ENCODE peak calls at places on chromosome 19, in ten cellular contexts. R is H1, N is foreskin fibroblast, Z is lower leg skin, C is heart left ventricle, L is choroid plexus epithelial cell, H is cardiac muscle cell, T is hepatocyte, W is NB4, V is Calu3. D is an unnamed sample.

GRCh38 chr19:36169084-36169760 is 17.0 kb upstream of the COX7A1 start:
- DNase-seq in N (no peak), V (no peak), R (no peak), W (no peak), C (peak), T (peak), L (no peak), Z (no peak), H (peak), D (peak)

GRCh38 chr19:2552859-2553258 is 76.9 kb downstream of the GADD45B start:
- DNase-seq in Z (no peak), T (no peak), R (no peak), C (no peak), N (no peak), L (peak), V (no peak), W (peak), H (no peak), D (no peak)

GRCh38 chr19:31391518-31391917 is 42.3 kb upstream of the TSHZ3 start:
- DNase-seq in L (no peak), R (no peak), C (no peak), H (no peak), N (no peak), T (no peak), Z (no peak), W (no peak), V (no peak), D (no peak)

GRCh38 chr19:1070931-1071791 is 4.2 kb downstream of the ARHGAP45 start:
- DNase-seq in Z (no peak), V (no peak), C (peak), L (no peak), R (no peak), N (no peak), H (no peak), T (no peak), W (no peak), D (no peak)

GRCh38 chr19:6639439-6639838 is 30.5 kb downstream of the TNFSF14 start:
- DNase-seq in N (no peak), H (no peak), W (no peak), Z (no peak), R (no peak), V (no peak), T (no peak), C (no peak), L (no peak), D (no peak)

GRCh38 chr19:5843295-5843927 is 3.9 kb upstream of the FUT6 start:
- DNase-seq in C (no peak), L (no peak), T (no peak), V (no peak), N (no peak), Z (no peak), H (no peak), R (no peak), W (no peak), D (no peak)

GRCh38 chr19:44603201-44603945 is 10.0 kb upstream of the IGSF23 start:
- DNase-seq in Z (no peak), V (no peak), H (peak), T (no peak), N (peak), W (no peak), R (no peak), L (peak), C (no peak), D (no peak)

GRCh38 chr19:927044-927706 is 1.3 kb downstream of the ARID3A start:
- DNase-seq in C (peak), H (peak), V (no peak), W (peak), L (peak), T (peak), R (no peak), N (peak), Z (peak), D (no peak)

GRCh38 chr19:1690570-1691307 is 38.3 kb upstream of the TCF3 start:
- DNase-seq in R (peak), T (peak), V (peak), N (peak), C (no peak), L (peak), W (peak), H (peak), Z (no peak), D (no peak)

GRCh38 chr19:6501740-6502648 is at the start of gene TUBB4A:
- DNase-seq in T (peak), R (no peak), H (no peak), C (peak), Z (no peak), L (no peak), N (no peak), W (peak), V (peak), D (peak)

GRCh38 chr19:17977488-17977887 is 10.6 kb downstream of the KCNN1 start:
- DNase-seq in V (no peak), R (no peak), H (no peak), N (no peak), T (no peak), W (no peak), C (no peak), Z (no peak), L (no peak), D (no peak)
- TF ChIP-seq CTCF in V (no peak), R (no peak), H (no peak), N (no peak), T (no peak), W (no peak), C (no peak), Z (no peak), L (no peak), D (no peak)

GRCh38 chr19:55704494-55705245 is 29.6 kb downstream of the EPN1 start:
- DNase-seq in N (no peak), Z (no peak), C (no peak), V (no peak), W (peak), T (no peak), H (no peak), L (no peak), R (no peak), D (no peak)
- TF ChIP-seq CTCF in N (no peak), Z (no peak), C (no peak), V (no peak), W (peak), T (no peak), H (no peak), L (peak), R (peak), D (no peak)

GRCh38 chr19:51327066-51327985 is 14.6 kb downstream of the VSIG10L start:
- DNase-seq in W (peak), T (peak), V (peak), H (peak), C (peak), L (peak), R (peak), Z (no peak), N (peak), D (peak)
- TF ChIP-seq CTCF in W (no peak), T (no peak), V (peak), H (peak), C (no peak), L (peak), R (peak), Z (no peak), N (no peak), D (no peak)

DNA sequence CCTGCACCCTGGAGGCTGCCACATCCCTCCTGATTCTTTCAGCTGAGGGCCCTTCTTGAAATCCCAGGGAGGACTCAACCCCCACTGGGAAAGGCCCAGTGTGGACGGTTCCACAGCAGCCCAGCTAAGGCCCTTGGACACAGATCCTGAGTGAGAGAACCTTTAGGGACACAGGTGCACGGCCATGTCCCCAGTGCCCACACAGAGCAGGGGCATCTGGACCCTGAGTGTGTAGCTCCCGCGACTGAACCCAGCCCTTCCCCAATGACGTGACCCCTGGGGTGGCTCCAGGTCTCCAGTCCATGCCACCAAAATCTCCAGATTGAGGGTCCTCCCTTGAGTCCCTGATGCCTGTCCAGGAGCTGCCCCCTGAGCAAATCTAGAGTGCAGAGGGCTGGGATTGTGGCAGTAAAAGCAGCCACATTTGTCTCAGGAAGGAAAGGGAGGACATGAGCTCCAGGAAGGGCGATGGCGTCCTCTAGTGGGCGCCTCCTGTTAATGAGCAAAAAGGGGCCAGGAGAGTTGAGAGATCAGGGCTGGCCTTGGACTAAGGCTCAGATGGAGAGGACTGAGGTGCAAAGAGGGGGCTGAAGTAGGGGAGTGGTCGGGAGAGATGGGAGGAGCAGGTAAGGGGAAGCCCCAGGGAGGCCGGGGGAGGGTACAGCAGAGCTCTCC is 6.9 kb upstream of the CEACAM5 start:
- DNase-seq in T (no peak), R (no peak), C (no peak), Z (no peak), V (peak), H (no peak), N (no peak), L (no peak), W (peak), D (no peak)
- TF ChIP-seq CTCF in T (no peak), R (peak), C (no peak), Z (no peak), V (peak), H (peak), N (no peak), L (no peak), W (peak), D (no peak)

GRCh38 chr19:11204943-11205349 is 7.6 kb upstream of the KANK2 start:
- DNase-seq in N (peak), V (no peak), H (no peak), T (no peak), Z (peak), W (no peak), L (no peak), R (no peak), C (no peak), D (peak)
- TF ChIP-seq CTCF in N (no peak), V (no peak), H (no peak), T (no peak), Z (no peak), W (no peak), L (no peak), R (no peak), C (no peak), D (no peak)

DNA sequence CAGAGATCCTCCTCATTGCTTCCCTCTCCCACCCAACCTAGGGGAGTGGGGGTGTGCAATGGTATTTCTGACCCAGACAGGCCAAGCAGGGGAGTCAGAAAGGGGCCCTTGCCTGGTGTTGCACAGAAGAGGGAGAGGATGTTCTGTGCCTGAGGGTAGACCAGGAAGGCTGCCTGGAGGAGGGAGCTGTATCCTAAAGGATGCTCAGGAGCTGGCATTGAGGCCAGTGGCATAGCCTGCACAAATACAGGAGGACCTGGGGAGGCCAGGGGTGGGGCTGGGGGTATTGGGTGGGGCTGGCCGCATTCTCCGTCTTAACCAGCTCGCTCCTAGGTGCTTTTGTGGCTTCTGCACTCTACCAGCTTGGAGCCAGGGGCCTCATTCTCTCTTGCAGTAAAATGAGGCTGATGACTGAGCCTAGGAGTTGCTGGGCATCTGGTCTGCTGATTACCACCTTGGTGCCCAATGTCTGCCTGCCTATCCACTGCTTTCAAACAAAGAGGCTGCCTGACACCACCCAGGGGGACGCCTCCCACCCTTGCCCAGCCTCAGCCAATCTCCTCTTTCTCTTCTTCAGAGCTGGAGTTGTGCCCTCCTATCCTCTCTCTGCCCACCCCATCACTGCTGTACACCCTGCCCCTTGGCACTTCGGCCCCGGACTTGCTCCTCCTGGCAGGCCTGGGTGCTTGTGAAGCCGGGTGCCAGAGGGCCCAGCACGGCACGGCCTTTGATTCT is 4.6 kb downstream of the RNF225 start:
- DNase-seq in Z (no peak), C (no peak), V (no peak), R (no peak), W (no peak), L (no peak), H (no peak), N (peak), T (no peak), D (no peak)
- TF ChIP-seq CTCF in Z (no peak), C (no peak), V (no peak), R (no peak), W (no peak), L (no peak), H (no peak), N (no peak), T (no peak), D (no peak)

DNA sequence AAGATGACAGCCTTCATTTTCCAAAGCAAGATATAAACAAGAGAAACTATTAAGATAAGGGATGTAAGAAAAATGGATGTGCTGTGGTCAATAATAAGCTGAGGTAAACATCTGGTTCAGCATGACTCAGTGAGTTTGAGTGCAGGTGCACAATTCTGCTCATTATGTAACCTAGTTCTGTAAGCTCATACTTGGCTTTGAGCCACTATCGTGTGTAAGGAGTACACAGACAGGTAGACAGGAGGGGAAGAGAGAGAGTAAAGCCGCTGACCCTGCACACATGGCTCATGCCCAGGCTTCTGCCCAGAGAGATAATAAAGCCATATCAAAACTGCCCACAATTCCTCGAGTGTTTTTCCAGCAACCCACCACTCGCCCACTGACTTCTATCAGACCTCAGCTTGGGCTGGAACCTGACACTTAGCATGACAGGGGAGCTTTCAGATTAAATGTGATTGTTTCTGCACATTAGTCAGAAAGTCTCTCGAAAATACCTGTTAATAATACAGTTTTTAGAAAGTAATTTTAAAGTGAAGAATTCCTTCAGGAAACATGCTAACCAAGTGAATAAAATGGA is 51.7 kb downstream of the ZNF91 start:
- DNase-seq in L (no peak), T (peak), H (no peak), N (no peak), C (no peak), V (no peak), Z (no peak), W (peak), R (no peak), D (no peak)
- TF ChIP-seq CTCF in L (no peak), T (no peak), H (no peak), N (no peak), C (no peak), V (no peak), Z (no peak), W (no peak), R (no peak), D (no peak)

DNA sequence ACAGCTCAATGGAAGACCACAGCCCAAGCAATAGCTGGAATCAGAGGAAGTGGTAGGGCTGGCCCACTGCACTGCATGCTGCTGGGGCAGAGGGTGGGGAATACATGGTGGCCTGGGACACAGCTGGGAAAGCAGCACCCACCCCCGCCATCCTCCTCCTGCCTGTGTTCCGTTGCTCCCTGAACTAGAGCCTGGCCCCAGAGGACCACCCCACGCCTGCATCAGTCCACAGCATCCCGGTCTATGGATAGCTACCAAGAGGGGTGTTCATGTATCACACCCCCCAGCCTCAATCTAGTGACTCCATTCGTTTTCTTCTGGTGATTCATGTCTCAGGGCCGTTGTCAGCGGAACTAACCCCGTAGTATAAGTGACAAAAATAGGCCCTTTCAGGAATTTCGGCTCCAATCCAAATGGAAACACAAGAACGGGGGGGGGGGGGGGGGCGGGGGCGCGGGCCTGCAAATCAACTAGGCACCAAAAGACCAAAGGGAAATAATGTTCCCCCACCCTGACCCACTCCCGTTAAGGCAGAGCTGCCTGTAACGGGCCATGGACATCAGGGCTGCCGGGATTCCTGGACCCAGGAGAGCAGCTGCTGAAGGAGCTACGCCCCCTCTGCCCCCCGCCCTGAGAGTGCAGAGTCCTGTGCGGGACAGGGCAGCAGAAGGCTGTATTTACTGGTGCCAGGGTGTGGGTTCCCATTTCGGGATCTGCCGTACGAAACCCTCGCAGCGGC is 18.9 kb upstream of the EPHX3 start:
- DNase-seq in R (no peak), H (peak), V (no peak), W (no peak), T (no peak), L (peak), C (peak), N (peak), Z (no peak), D (peak)
- TF ChIP-seq CTCF in R (no peak), H (no peak), V (no peak), W (no peak), T (no peak), L (no peak), C (no peak), N (no peak), Z (no peak), D (no peak)

DNA sequence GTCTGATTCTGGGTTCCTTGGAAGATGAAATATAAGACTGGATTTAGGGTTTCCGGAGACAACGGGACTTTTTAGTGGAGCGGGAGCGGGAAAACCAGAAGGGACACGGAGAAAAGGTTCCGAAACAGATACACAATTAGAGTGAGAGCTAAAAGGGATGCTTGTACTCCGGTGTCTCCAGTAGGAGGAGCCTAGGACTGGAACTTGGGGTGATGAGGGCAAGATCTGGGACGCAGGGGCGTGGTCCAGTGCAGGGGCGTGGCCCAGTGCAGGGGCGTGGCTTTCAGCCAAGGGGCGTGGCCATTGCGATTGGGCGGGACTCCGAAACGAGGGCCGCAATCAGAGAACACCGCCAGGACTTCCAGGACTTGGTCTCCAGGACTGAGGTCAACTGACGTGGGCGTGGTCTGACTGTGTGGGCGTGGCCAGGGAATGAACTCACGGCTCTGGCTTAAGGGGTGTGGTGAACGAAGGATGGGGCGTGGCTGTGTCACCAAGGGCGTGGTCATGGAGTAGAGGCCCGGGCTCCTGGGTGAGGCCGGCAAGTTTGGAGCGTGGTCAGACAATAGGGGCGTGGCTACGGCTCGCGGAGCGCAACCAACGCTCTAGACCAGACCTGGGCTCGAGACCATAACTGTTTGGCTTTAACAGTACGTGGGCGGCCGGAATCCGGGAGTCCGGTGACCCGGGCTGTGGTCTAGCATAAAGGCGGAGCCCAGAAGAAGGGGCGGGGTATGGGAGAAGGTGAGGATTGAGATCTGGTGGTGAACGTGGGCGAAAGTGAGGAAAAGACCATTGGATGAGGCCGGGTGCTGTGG is at the start of gene DKKL1:
- DNase-seq in W (peak), R (peak), C (peak), H (peak), V (peak), L (peak), N (peak), Z (peak), T (peak), D (peak)
- TF ChIP-seq CTCF in W (no peak), R (no peak), C (peak), H (peak), V (no peak), L (peak), N (no peak), Z (no peak), T (peak), D (peak)

D was measured in heart right ventricle.